ENCODE peak calls at places on chromosomes 2 and 18, in seven cellular contexts. P is PC-9, I is brain microvascular endothelial cell, W is IMR-90, D is colonic mucosa, Y is lower lobe of right lung, B is prostate gland. U is an unnamed sample.

GRCh38 chr2:45643095-45643494 is 8.4 kb upstream of the PRKCE start:
- DNase-seq in P (no peak), I (no peak), W (no peak), D (no peak), Y (no peak), B (no peak), U (no peak)

GRCh38 chr2:238868067-238868524 is 20.2 kb downstream of the TWIST2 start:
- DNase-seq in P (no peak), I (no peak), W (no peak), D (no peak), Y (no peak), B (no peak), U (no peak)

GRCh38 chr2:135650721-135651120 is 90.9 kb upstream of the UBXN4 start:
- DNase-seq in P (no peak), I (no peak), W (no peak), D (no peak), Y (no peak), B (no peak), U (no peak)

GRCh38 chr2:26533661-26534060 is 55.7 kb upstream of the OTOF start:
- DNase-seq in P (no peak), I (no peak), W (no peak), D (no peak), Y (no peak), B (no peak), U (no peak)

GRCh38 chr2:52343867-52344266 is 1311.9 kb upstream of the NRXN1 start:
- DNase-seq in P (no peak), I (no peak), W (no peak), D (no peak), Y (no peak), B (no peak), U (no peak)

GRCh38 chr2:114525955-114526354 is 83.5 kb downstream of the DPP10 start:
- DNase-seq in P (no peak), I (no peak), W (no peak), D (no peak), Y (no peak), B (no peak), U (no peak)

GRCh38 chr18:26429535-26429934 is 118.8 kb downstream of the KCTD1 start:
- DNase-seq in P (peak; percentile 75), I (peak; percentile 89), W (peak; percentile 88), D (no peak), Y (no peak), B (no peak), U (no peak)

GRCh38 chr18:51659781-51660180 is 462.3 kb upstream of the MEX3C start:
- DNase-seq in P (no peak), I (no peak), W (no peak), D (no peak), Y (no peak), B (no peak), U (no peak)

GRCh38 chr2:72979896-72980295 is 62.6 kb downstream of the EMX1 start:
- DNase-seq in P (no peak), I (no peak), W (no peak), D (no peak), Y (peak; percentile 19), B (no peak), U (no peak)

GRCh38 chr2:54859997-54860701 is 136.7 kb downstream of the EML6 start:
- DNase-seq in P (no peak), I (peak; percentile 60), W (peak; percentile 89), D (no peak), Y (no peak), B (no peak), U (no peak)

GRCh38 chr2:203675086-203675485 is 31.4 kb upstream of the CD28 start:
- DNase-seq in P (no peak), I (no peak), W (peak; percentile 66), D (no peak), Y (no peak), B (no peak), U (no peak)

GRCh38 chr2:202317080-202317859 is 51.7 kb downstream of the NOP58 start:
- DNase-seq in P (no peak), I (peak; percentile 80), W (peak; percentile 81), D (peak; percentile 86), Y (no peak), B (peak; percentile 44), U (no peak)

GRCh38 chr2:237471457-237472186 is 15.4 kb upstream of the MLPH start:
- DNase-seq in P (peak; percentile 71), I (peak; percentile 74), W (peak; percentile 68), D (no peak), Y (peak; percentile 78), B (peak; percentile 53), U (no peak)

GRCh38 chr2:236781933-236782788 is 212.5 kb downstream of the ACKR3 start:
- DNase-seq in P (peak; percentile 21), I (no peak), W (no peak), D (no peak), Y (no peak), B (no peak), U (no peak)

GRCh38 chr2:36357506-36358316 is 2.1 kb downstream of the CRIM1 start:
- DNase-seq in P (peak; percentile 78), I (peak; percentile 70), W (peak; percentile 85), D (peak; percentile 65), Y (no peak), B (peak; percentile 30), U (no peak)

GRCh38 chr2:88757025-88757424 is 65.6 kb downstream of the RPIA start:
- DNase-seq in P (no peak), I (no peak), W (no peak), D (no peak), Y (no peak), B (no peak), U (no peak)

GRCh38 chr2:172231508-172231907 is 128.8 kb upstream of the DLX2 start:
- DNase-seq in P (peak; percentile 84), I (no peak), W (no peak), D (no peak), Y (no peak), B (no peak), U (no peak)

GRCh38 chr2:16261071-16261470 is 320.7 kb downstream of the MYCN start:
- DNase-seq in P (no peak), I (no peak), W (no peak), D (no peak), Y (no peak), B (no peak), U (no peak)

GRCh38 chr2:101251844-101252407 is 760 bp upstream of the CNOT11 start:
- DNase-seq in P (peak; percentile 79), I (no peak), W (no peak), D (peak; percentile 69), Y (no peak), B (peak; percentile 69), U (peak; percentile 66)

GRCh38 chr2:26640331-26640745 is 828 bp downstream of the CIB4 start:
- DNase-seq in P (peak; percentile 90), I (peak; percentile 45), W (peak; percentile 39), D (peak; percentile 33), Y (no peak), B (no peak), U (no peak)

GRCh38 chr2:219571311-219572236 is at the start of gene OBSL1:
- DNase-seq in P (peak; percentile 78), I (peak; percentile 33), W (peak; percentile 70), D (peak; percentile 27), Y (peak; percentile 77), B (peak; percentile 57), U (peak; percentile 78)

GRCh38 chr2:233278921-233279320 is 27.4 kb downstream of the ATG16L1 start:
- DNase-seq in P (no peak), I (no peak), W (no peak), D (no peak), Y (no peak), B (no peak), U (no peak)
- H3K36me3 ChIP-seq in P (peaks cover 81% of the 10 kb centered on the region), I (peaks cover 82% of the 10 kb centered on the region), W (peaks cover 53% of the 10 kb centered on the region), D (peaks cover 22% of the 10 kb centered on the region), Y (peaks cover 100% of the 10 kb centered on the region), B (peaks cover 13% of the 10 kb centered on the region), U (peaks cover 40% of the 10 kb centered on the region)

GRCh38 chr2:31889044-31889443 is 121.8 kb downstream of the MEMO1 start:
- DNase-seq in P (no peak), I (no peak), W (no peak), D (no peak), Y (no peak), B (no peak), U (no peak)

GRCh38 chr2:31888550-31888949 is 122.3 kb downstream of the MEMO1 start:
- DNase-seq in P (no peak), I (no peak), W (peak; percentile 6), D (no peak), Y (no peak), B (no peak), U (no peak)

DNA sequence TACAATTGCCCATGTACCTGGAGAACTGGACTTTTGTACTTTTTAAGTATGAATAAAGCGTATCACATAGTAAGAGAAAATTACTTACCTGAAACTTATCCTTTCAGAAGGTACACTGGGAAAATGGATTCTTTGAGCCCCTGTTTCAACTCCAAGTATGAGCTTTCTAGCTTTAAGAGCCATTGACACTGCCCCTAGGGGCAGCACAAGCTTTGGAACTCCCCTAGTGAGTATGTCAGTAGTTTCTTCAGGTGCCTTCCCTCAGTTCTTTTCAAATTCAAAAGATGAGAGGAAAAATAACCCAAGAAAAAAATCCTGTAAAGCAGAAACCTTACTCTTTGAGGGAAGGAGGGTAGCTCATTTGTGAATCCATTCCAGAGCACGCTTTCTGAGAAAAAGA is 124.1 kb downstream of the MEMO1 start:
- DNase-seq in P (no peak), I (no peak), W (no peak), D (no peak), Y (no peak), B (no peak), U (no peak)
- TF ChIP-seq CTCF in P (peak; percentile 41), I (peak; percentile 68), W (no peak), D (no peak), Y (peak; percentile 17), B (no peak), U (peak; percentile 23)

GRCh38 chr2:178632729-178633128 is 152.5 kb downstream of the PLEKHA3 start:
- DNase-seq in P (no peak), I (no peak), W (no peak), D (no peak), Y (no peak), B (no peak), U (no peak)
- H3K36me3 ChIP-seq in P (no peaks in the 10 kb centered on the region), I (no peaks in the 10 kb centered on the region), W (no peaks in the 10 kb centered on the region), D (no peaks in the 10 kb centered on the region), Y (peaks cover 8% of the 10 kb centered on the region), B (no peaks in the 10 kb centered on the region), U (no peaks in the 10 kb centered on the region)

DNA sequence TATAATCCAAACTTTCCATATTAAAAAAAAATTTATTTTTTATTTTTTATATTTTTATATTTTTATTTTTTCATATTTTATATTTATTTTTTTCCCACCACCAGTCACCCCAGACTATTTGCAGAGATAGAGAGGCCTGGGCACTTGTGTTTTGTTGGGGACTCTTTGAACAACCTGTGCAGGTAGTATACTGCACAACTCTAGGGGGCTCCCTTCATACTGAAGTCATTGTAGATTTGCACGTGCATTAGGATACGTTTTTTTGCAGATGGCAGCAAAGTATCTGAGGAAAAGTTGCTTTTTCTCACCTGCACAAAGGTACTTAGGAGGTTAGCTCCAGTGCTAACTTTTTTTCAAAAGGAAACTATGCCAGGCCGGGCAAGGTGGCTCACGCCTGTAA is 73.9 kb upstream of the TANC1 start:
- DNase-seq in P (no peak), I (no peak), W (no peak), D (no peak), Y (no peak), B (no peak), U (no peak)
- TF ChIP-seq CTCF in P (no peak), I (peak; percentile 8), W (no peak), D (no peak), Y (no peak), B (no peak), U (peak; percentile 25)